ENCODE peak calls at places on chromosomes 2 and 18, in five cellular contexts. L is H9, F is endodermal cell, G is left ventricle myocardium inferior, Q is tibial artery. Z is an unnamed sample. For H3K4me1, the result is how much of the 10 kb centered on the place peaks cover.

GRCh38 chr2:140861666-140862065 is 1269.2 kb downstream of the LRP1B start:
- DNase-seq in L (no peak), F (no peak), G (no peak), Q (no peak), Z (no peak)

GRCh38 chr2:223856584-223856983 is 19.2 kb upstream of the AP1S3 start:
- DNase-seq in L (no peak), F (no peak), G (no peak), Q (no peak), Z (no peak)

GRCh38 chr2:157986761-157987160 is 110.6 kb upstream of the ACVR1 start:
- DNase-seq in L (no peak), F (no peak), G (no peak), Q (no peak), Z (no peak)

GRCh38 chr2:238692562-238692961 is 155.3 kb upstream of the TWIST2 start:
- DNase-seq in L (no peak), F (no peak), G (no peak), Q (no peak), Z (no peak)

GRCh38 chr2:21427606-21428005 is 303.8 kb downstream of the TDRD15 start:
- DNase-seq in L (no peak), F (no peak), G (no peak), Q (no peak), Z (no peak)

GRCh38 chr2:158644139-158644538 is 151.0 kb upstream of the DAPL1 start:
- DNase-seq in L (no peak), F (no peak), G (no peak), Q (no peak), Z (no peak)

GRCh38 chr2:156619021-156619539 is 182.9 kb downstream of the GPD2 start:
- DNase-seq in L (no peak), F (no peak), G (no peak), Q (no peak), Z (no peak)

GRCh38 chr18:65206551-65207260 is 544.1 kb upstream of the CDH7 start:
- DNase-seq in L (peak), F (peak), G (no peak), Q (no peak), Z (no peak)

GRCh38 chr2:68157002-68157401 is 686 bp upstream of the PNO1 start:
- DNase-seq in L (no peak), F (no peak), G (no peak), Q (no peak), Z (peak)

GRCh38 chr2:38552259-38552658 is 50.5 kb downstream of the HNRNPLL start:
- DNase-seq in L (no peak), F (no peak), G (no peak), Q (no peak), Z (no peak)

GRCh38 chr18:54191352-54191751 is 33.1 kb downstream of the MBD2 start:
- DNase-seq in L (no peak), F (no peak), G (no peak), Q (no peak), Z (no peak)

GRCh38 chr18:26806224-26806623 is 59.3 kb downstream of the AQP4 start:
- DNase-seq in L (no peak), F (no peak), G (no peak), Q (no peak), Z (no peak)

GRCh38 chr2:6352906-6353515 is 512.7 kb downstream of the CMPK2 start:
- DNase-seq in L (peak), F (peak), G (peak), Q (no peak), Z (no peak)

GRCh38 chr2:148725569-148725968 is 81.0 kb downstream of the EPC2 start:
- DNase-seq in L (no peak), F (no peak), G (no peak), Q (no peak), Z (no peak)

GRCh38 chr2:19911799-19912509 is 10.2 kb upstream of the TTC32 start:
- DNase-seq in L (no peak), F (no peak), G (no peak), Q (no peak), Z (no peak)

GRCh38 chr2:127649100-127649611 is 3.2 kb downstream of the GPR17 start:
- DNase-seq in L (no peak), F (no peak), G (no peak), Q (no peak), Z (peak)

GRCh38 chr18:69353023-69353422 is 47.7 kb upstream of the DOK6 start:
- DNase-seq in L (no peak), F (no peak), G (no peak), Q (no peak), Z (no peak)

GRCh38 chr18:52175406-52175805 is 164.6 kb upstream of the DCC start:
- DNase-seq in L (no peak), F (no peak), G (no peak), Q (no peak), Z (no peak)

GRCh38 chr2:127891806-127892205 is 6.0 kb upstream of the AMMECR1L start:
- DNase-seq in L (peak), F (peak), G (no peak), Q (no peak), Z (peak)

GRCh38 chr2:62216113-62216512 is 20.2 kb downstream of the B3GNT2 start:
- DNase-seq in L (no peak), F (peak), G (no peak), Q (no peak), Z (no peak)

GRCh38 chr2:62217980-62218379 is 22.1 kb downstream of the B3GNT2 start:
- DNase-seq in L (no peak), F (no peak), G (no peak), Q (no peak), Z (no peak)

GRCh38 chr2:62217421-62217820 is 21.5 kb downstream of the B3GNT2 start:
- DNase-seq in L (no peak), F (peak), G (no peak), Q (no peak), Z (no peak)

GRCh38 chr2:62215306-62216064 is 19.6 kb downstream of the B3GNT2 start:
- DNase-seq in L (no peak), F (peak), G (no peak), Q (no peak), Z (no peak)

DNA sequence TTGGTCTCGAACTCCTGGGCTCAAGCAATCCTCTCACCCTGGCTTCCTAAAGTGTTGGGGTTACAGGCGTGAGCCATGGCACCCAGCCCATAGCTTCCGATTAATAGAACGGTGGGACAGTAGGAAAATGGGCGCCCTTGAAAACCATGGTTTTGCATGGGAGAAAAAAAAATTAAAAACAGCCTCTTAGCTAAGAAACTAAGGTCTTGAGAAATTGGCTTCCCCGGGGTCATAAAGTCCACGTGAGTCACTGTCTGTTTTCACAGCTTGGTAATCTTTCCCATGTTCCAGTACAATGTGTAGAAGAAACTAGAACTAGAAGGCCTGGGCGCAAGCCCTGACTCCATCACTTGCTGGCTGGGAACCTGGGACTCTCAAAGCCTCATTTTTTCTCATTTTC is 20.7 kb downstream of the B3GNT2 start:
- DNase-seq in L (no peak), F (peak), G (no peak), Q (peak), Z (no peak)
- H3K27ac ChIP-seq in L (no peak), F (no peak), G (peak), Q (peak), Z (peak)

DNA sequence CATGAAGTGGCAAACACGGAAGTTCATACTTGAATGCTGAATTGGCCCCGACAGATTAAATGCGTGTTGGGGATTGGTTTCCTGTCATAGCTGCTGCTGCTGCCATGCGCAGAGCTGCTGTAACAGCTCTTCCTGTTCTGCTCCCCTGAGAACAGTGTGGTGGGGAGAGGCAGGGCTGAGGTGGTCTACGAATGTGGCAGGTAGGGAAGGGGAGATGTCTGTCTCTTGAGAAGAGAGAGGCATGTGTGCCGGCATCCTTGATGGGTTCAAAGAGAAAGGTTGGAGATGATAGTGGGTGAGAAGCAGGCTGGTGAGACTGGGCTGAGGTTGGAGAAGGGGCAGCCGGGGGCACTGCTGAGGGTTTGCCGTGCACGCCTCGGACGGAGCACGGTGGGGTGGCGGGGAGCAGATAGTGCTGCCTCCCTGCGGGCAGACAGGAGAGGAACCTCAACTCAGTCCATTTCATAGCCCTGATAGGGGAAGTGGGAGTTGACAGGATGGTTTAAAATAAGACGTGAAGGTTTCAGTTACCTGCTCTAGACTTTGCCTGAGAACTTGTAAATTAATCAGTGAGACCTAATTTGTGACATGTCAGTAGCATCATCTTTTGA is 46.1 kb downstream of the TMEM185B start:
- DNase-seq in L (peak), F (no peak), G (peak), Q (no peak), Z (peak)
- TF ChIP-seq CTCF in L (peak), F (peak), G (peak), Q (no peak), Z (no peak)

GRCh38 chr2:30150786-30151185 is 4.0 kb downstream of the YPEL5 start:
- DNase-seq in L (no peak), F (no peak), G (no peak), Q (no peak), Z (no peak)
- H3K4me1 ChIP-seq in L (under half), F (under half), G (half or more), Q (under half), Z (half or more)

DNA sequence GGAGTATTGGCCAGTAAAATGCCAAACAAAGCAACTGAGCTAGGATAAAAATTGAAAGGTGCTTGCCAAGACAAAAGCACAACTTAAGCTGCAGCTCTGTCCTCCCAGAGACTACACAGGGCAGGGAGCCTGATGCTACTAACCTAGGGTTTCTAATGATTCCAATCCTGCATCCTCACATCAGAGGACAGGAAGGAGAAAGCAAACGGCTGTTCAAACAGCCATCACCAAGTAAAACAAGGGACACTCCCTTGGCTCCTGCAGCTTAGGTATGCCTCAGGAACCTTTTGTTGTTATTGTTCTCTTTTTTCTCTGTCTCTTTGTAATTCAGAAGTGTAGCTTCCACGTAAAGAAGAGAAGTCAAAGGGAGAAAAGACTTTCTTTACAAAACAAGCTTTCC is 99.5 kb downstream of the TCF4 start:
- DNase-seq in L (peak), F (peak), G (no peak), Q (no peak), Z (no peak)
- H3K27ac ChIP-seq in L (peak), F (no peak), G (peak), Q (no peak), Z (no peak)

GRCh38 chr2:147501973-147502372 is 342.9 kb upstream of the ACVR2A start:
- DNase-seq in L (no peak), F (no peak), G (no peak), Q (no peak), Z (no peak)

GRCh38 chr2:147499785-147500184 is 345.0 kb upstream of the ACVR2A start:
- DNase-seq in L (no peak), F (no peak), G (no peak), Q (no peak), Z (no peak)

GRCh38 chr2:147500819-147501395 is 343.9 kb upstream of the ACVR2A start:
- DNase-seq in L (no peak), F (no peak), G (no peak), Q (no peak), Z (no peak)

GRCh38 chr2:147502895-147503294 is 341.9 kb upstream of the ACVR2A start:
- DNase-seq in L (no peak), F (no peak), G (no peak), Q (no peak), Z (no peak)

DNA sequence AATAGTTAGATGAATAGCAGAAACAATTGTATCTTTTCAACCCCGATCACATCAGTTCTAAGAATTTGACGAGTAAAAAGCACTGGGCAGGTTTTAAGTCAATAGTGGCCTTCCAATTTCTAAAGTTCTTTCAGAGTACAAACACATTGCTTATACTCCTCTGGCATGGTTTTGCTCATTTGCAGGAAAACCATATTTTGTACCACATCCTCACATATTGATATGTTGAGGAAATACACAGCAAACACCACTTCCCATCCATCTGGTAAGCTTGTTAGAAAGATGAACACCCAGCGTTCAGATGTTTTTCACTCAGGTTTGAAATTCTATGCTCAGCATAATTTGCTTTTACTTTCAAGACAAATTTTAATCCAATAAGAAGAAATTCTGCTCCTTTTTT is 344.6 kb upstream of the ACVR2A start:
- DNase-seq in L (no peak), F (no peak), G (no peak), Q (no peak), Z (no peak)
- TF ChIP-seq CTCF in L (no peak), F (no peak), G (no peak), Q (no peak), Z (no peak)

GRCh38 chr2:55000335-55000734 is 49.9 kb downstream of the RTN4 start:
- DNase-seq in L (no peak), F (no peak), G (no peak), Q (no peak), Z (no peak)
- H3K4me1 ChIP-seq in L (under half), F (under half), G (under half), Q (under half), Z (half or more)

DNA sequence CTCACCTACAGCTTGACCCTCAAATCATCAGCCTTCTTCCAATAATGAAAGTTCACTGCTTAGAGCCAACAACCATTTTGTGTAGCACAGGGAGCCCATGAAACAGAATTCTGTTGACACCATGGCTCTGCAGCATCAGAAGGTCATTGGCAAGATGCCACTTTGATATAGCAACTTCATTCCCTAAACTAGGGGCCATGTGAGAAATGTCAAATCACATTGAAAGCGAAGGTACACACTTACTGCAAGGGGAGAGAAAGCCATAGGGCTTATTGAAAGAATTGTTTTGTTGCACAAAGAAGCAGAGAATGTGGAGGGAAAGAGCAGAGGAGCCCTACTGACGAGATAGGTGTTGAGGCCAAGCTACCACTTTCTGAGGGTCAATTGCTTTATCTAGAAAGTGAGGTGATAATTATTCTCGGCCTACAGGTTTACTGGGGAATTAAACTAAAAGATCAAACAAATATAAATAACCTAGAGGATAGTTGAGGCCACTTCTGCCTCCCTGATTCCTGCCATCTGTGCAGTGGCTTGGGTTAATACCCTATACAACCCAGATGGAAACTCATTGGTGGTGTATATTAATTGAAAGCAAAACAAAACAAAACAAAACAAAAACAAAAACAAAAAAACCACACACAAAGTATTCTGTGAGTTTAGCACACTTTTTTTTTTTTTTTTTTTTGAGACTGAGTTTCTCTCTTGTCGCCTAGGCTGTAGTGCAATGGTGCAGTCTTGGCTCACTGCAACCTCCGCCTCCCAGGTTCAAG is 5.9 kb upstream of the ABCA12 start:
- DNase-seq in L (no peak), F (no peak), G (no peak), Q (no peak), Z (no peak)
- H3K27ac ChIP-seq in L (no peak), F (no peak), G (no peak), Q (no peak), Z (no peak)

GRCh38 chr2:3386448-3386958 is 7.0 kb downstream of the TRAPPC12 start:
- DNase-seq in L (no peak), F (no peak), G (no peak), Q (no peak), Z (no peak)
- TF ChIP-seq CTCF in L (no peak), F (no peak), G (no peak), Q (no peak), Z (no peak)

Z was measured in left lung.